ENCODE peak calls at places on chromosomes 3 and 15, in eight cellular contexts. K is progenitor cell of endocrine pancreas; L is foreskin fibroblast; S is NCI-H1694 treated with DMSO at 0.1 percent for 48 hours; Q is SHP77; B is globus pallidus; X is activated T-cell treated with anti-CD3 and anti-CD28 coated beads for 48 hours; I is activated CD8-positive, alpha-beta memory T cell treated with anti-CD3 and anti-CD28 coated beads for 1 hour. C is an unnamed sample.

GRCh38 chr3:45560270-45561020 is 34.1 kb upstream of the LIMD1 start:
- DNase-seq in K (no peak), L (no peak), S (no peak), Q (no peak), B (peak), X (no peak), I (no peak), C (peak)

GRCh38 chr3:121698513-121698912 is 37.8 kb upstream of the HCLS1 start:
- DNase-seq in K (no peak), L (no peak), S (no peak), Q (no peak), B (no peak), X (no peak), I (no peak), C (no peak)

GRCh38 chr15:29631076-29632070 is 190.9 kb downstream of the TJP1 start:
- DNase-seq in K (no peak), L (no peak), S (peak), Q (peak), B (no peak), X (no peak), I (no peak), C (peak)

GRCh38 chr3:134485075-134485536 is 679 bp downstream of the ANAPC13 start:
- DNase-seq in K (no peak), L (no peak), S (no peak), Q (peak), B (no peak), X (no peak), I (no peak), C (peak)

GRCh38 chr3:53547327-53547726 is 52.9 kb downstream of the CACNA1D start:
- DNase-seq in K (no peak), L (no peak), S (no peak), Q (no peak), B (no peak), X (no peak), I (no peak), C (no peak)

GRCh38 chr3:185935465-185936263 is 2.1 kb downstream of the TRA2B start:
- DNase-seq in K (no peak), L (no peak), S (no peak), Q (no peak), B (no peak), X (no peak), I (no peak), C (no peak)

GRCh38 chr3:127792664-127793292 is 29.5 kb downstream of the MGLL start:
- DNase-seq in K (no peak), L (peak), S (no peak), Q (no peak), B (no peak), X (no peak), I (no peak), C (peak)

GRCh38 chr15:101641134-101641764 is 10.9 kb downstream of the TM2D3 start:
- DNase-seq in K (peak), L (peak), S (peak), Q (no peak), B (peak), X (peak), I (peak), C (peak)

GRCh38 chr3:66442254-66443249 is 58.3 kb downstream of the LRIG1 start:
- DNase-seq in K (no peak), L (peak), S (no peak), Q (peak), B (no peak), X (no peak), I (no peak), C (peak)

GRCh38 chr3:134211797-134212196 is 38.9 kb downstream of the RYK start:
- DNase-seq in K (peak), L (no peak), S (peak), Q (peak), B (no peak), X (no peak), I (no peak), C (no peak)

GRCh38 chr3:45489730-45490309 is 101.4 kb downstream of the LARS2 start:
- DNase-seq in K (no peak), L (no peak), S (no peak), Q (no peak), B (no peak), X (no peak), I (no peak), C (no peak)

GRCh38 chr3:16103472-16103871 is 71.0 kb upstream of the GALNT15 start:
- DNase-seq in K (no peak), L (peak), S (no peak), Q (no peak), B (no peak), X (no peak), I (no peak), C (no peak)